ENCODE peak calls at places on chromosome 17, in nine cellular contexts. D is lower leg skin, N is heart right ventricle, X is AG10803, I is AG09319, C is H9, K is IMR-90, L is psoas muscle, F is retinal pigment epithelial cell. V is an unnamed sample.

GRCh38 chr17:66715745-66716156 is 119.2 kb upstream of the CACNG5 start:
- DNase-seq in N (no peak), X (peak; percentile 65), F (no peak), C (peak; percentile 62), I (peak; percentile 27), L (no peak), K (peak; percentile 75), D (peak; percentile 3), V (no peak)

GRCh38 chr17:15463363-15463762 is 4.1 kb downstream of the CDRT4 start:
- DNase-seq in L (peak; percentile 32), F (peak; percentile 73), X (peak; percentile 87), I (peak; percentile 72), C (peak; percentile 55), N (no peak), D (no peak), K (peak; percentile 92), V (peak; percentile 33)

GRCh38 chr17:4209611-4210010 is 54.2 kb downstream of the ANKFY1 start:
- DNase-seq in K (no peak), I (no peak), N (peak; percentile 36), D (no peak), X (no peak), F (no peak), C (peak; percentile 12), L (no peak), V (peak; percentile 43)

GRCh38 chr17:54172654-54173316 is 350.1 kb downstream of the KIF2B start:
- DNase-seq in L (no peak), D (no peak), X (peak; percentile 0), I (no peak), C (peak; percentile 47), F (no peak), N (no peak), K (no peak), V (no peak)

GRCh38 chr17:81052199-81052997 is 17.4 kb downstream of the BAIAP2 start:
- DNase-seq in C (peak; percentile 51), I (no peak), N (no peak), D (no peak), K (no peak), L (no peak), X (no peak), F (no peak), V (no peak)

GRCh38 chr17:50345443-50346312 is at the start of gene XYLT2:
- DNase-seq in N (peak; percentile 90), F (peak; percentile 49), D (peak; percentile 95), L (peak; percentile 90), K (peak; percentile 80), C (peak; percentile 89), I (peak; percentile 43), X (peak; percentile 83), V (peak; percentile 90)

GRCh38 chr17:44396946-44397345 is 7.5 kb upstream of the ITGA2B start:
- DNase-seq in D (no peak), L (no peak), K (no peak), F (no peak), N (no peak), I (no peak), X (no peak), C (peak; percentile 20), V (no peak)

GRCh38 chr17:81073967-81074366 is 39.0 kb downstream of the BAIAP2 start:
- DNase-seq in F (no peak), C (no peak), L (no peak), I (no peak), X (no peak), D (no peak), N (no peak), K (no peak), V (no peak)

GRCh38 chr17:63354251-63354650 is 91.9 kb downstream of the CYB561 start:
- DNase-seq in F (no peak), L (no peak), C (no peak), X (no peak), N (no peak), K (peak; percentile 57), I (no peak), D (no peak), V (no peak)

GRCh38 chr17:27564463-27564862 is 66.5 kb upstream of the LGALS9 start:
- DNase-seq in L (no peak), K (no peak), D (no peak), X (no peak), F (no peak), N (no peak), C (no peak), I (no peak), V (no peak)

GRCh38 chr17:1188812-1189211 is 9.0 kb upstream of the ABR start:
- DNase-seq in L (peak; percentile 91), I (no peak), X (peak; percentile 76), N (peak; percentile 77), K (peak; percentile 27), C (no peak), D (peak; percentile 99), F (peak; percentile 97), V (peak; percentile 81)

GRCh38 chr17:1181769-1182137 is 2.0 kb upstream of the ABR start:
- DNase-seq in F (no peak), N (no peak), C (no peak), K (peak; percentile 86), L (no peak), I (no peak), D (no peak), X (no peak), V (no peak)

GRCh38 chr17:1186923-1187771 is 7.4 kb upstream of the ABR start:
- DNase-seq in K (peak; percentile 84), D (peak; percentile 95), L (peak; percentile 87), N (peak; percentile 90), F (peak; percentile 69), X (peak; percentile 86), C (peak; percentile 97), I (peak; percentile 71), V (peak; percentile 86)

GRCh38 chr17:1182831-1183578 is 3.2 kb upstream of the ABR start:
- DNase-seq in X (no peak), K (no peak), F (peak; percentile 93), N (no peak), C (no peak), L (no peak), I (no peak), D (no peak), V (no peak)

DNA sequence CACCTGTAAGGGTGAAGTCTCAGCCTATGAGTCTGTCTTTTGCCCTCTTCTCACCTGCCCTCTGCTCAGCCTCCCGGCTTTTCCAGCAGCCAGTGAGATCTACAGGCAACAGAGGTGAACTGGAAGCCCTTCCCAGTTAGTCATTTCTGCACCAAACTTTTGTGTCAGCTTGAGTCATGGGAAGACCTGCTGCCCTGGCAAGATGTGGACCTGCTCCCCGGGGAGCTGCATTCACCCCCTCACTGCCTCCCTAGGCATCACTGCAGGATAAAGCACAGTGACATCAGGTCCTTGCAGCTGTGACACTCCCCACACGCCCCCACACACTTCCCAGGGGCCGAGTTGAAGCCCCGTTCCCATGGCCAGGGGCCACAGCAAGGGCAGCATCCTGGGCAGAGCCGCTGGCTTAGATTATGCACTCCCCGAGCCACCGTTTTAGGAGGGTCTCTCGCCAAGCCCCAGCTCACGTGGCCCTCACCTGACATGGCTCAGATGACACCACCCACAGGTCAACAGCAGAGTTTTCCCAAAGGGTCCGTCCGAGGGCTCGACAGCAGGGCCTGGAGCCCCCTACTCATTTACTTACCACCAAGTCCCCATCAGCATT is 6.5 kb upstream of the ABR start:
- DNase-seq in I (no peak), L (no peak), F (no peak), K (peak; percentile 74), D (no peak), X (peak; percentile 25), N (no peak), C (no peak), V (no peak)
- TF ChIP-seq CTCF in I (no peak), L (no peak), F (no peak), K (no peak), D (no peak), X (no peak), N (no peak), C (no peak), V (no peak)

DNA sequence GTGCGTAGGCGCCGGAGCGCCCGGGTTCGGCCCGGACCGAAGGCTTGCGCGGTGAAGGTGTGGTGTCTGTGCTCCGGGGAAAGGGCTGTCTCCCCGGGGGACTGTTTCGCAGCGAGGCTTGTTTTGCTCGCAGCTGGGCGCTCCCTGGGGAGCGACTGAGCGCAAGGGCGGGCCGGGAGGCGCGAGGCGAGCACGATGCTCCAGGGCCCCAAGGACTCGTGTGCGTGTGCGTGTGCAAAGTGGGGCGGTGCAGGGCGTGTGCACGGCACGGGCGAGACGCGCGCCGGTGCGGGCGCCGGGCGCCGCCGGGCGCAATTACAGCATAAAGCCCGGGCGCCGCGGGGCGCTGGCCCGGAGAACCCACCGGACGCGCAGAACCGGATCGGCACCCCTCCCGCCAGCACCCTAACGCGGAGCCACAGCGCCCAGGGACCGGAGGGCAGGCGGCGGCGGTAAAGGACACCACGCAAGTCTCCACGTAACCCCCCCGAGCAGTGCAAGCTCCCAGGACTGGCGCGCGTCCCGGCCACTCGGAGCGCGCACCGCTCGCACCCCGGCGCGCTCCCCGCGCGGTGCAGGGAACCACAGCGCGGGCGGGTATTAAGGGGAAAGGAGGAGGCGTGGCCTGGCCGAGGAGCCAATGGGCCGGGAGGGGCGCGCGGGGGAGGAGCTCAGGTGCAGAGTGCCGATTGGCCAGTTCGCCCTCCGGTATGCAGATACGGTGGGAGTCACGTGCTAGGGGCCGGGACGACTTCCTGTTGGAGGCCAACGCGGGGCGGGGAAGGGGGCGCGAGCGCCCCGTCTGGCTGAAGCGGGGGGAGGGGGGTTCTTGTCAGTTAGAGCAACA is at the start of gene TNRC6C:
- DNase-seq in L (peak; percentile 100), X (peak; percentile 99), I (peak; percentile 98), F (peak; percentile 95), D (peak; percentile 100), N (peak; percentile 100), C (peak; percentile 100), K (peak; percentile 99), V (peak; percentile 100)
- TF ChIP-seq CTCF in L (peak; percentile 17), X (peak; percentile 10), I (no peak), F (peak; percentile 18), D (no peak), N (peak; percentile 22), C (peak; percentile 27), K (peak; percentile 17), V (peak; percentile 23)

GRCh38 chr17:35587074-35587961 is at the start of gene AP2B1:
- DNase-seq in K (peak; percentile 96), X (peak; percentile 95), I (peak; percentile 89), C (peak; percentile 98), D (peak; percentile 99), N (peak; percentile 93), F (peak; percentile 80), L (peak; percentile 91), V (peak; percentile 95)
- TF ChIP-seq CTCF in K (no peak), X (no peak), I (no peak), C (no peak), D (no peak), N (no peak), F (no peak), L (no peak), V (no peak)

DNA sequence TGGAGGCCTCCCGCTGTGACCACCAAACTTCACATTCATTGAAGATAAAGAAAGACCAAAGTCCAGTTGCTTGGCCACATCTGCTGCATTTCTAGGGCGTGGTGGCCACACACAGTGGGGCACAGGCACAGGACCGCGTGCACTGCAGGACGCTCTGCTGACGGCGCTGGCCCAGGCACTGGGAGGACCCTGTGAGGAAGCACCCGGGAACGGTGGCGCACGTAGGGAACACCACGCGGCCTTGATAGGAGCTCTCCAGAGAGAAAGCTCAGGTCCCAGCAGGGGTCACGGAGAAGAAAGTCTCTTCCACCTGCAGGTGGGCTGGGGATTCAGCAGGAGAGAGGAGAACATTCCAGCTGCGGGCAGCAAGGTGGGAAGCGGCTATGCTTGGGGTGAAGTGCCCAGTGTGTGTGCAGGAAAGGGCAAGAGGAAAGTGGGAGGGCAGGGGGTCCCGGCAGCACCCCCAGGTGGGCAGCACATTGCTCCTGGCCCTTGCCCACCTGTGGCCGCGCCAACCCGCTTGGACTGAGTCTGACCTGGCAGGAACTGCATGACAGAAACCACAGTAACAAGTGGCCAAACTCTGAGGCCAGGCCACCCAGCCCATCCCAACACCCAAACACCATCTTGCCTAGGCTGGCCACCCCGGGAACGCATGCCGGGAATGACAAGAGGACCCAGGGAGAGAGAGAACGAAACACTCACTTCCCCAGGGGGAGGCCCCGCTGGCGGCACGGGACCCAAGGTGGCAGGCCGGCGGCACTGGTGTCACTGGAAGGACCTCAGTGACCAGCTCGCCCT is 32.8 kb downstream of the TBC1D16 start:
- DNase-seq in K (no peak), X (no peak), N (no peak), L (no peak), D (no peak), C (no peak), I (no peak), F (no peak), V (no peak)
- TF ChIP-seq CTCF in K (no peak), X (no peak), N (no peak), L (no peak), D (no peak), C (no peak), I (no peak), F (no peak), V (no peak)

V was measured in left ventricle myocardium inferior.